ENCODE peak calls at places on chromosomes 4 and X, in five cellular contexts. G, B, M, V and J are unnamed samples.

GRCh38 chr4:41432889-41433288 is 105.1 kb upstream of the LIMCH1 start:
- DNase-seq in G (no peak), V (no peak), B (no peak), M (no peak), J (no peak)

GRCh38 chrX:151985955-151986354 is 11.5 kb upstream of the GABRE start:
- DNase-seq in B (peak; percentile 81), V (peak; percentile 74), G (no peak), M (no peak), J (no peak)

GRCh38 chr4:113635739-113636437 is 125.7 kb downstream of the CAMK2D start:
- DNase-seq in V (no peak), G (no peak), M (no peak), B (no peak), J (no peak)

GRCh38 chr4:17493629-17494028 is 18.3 kb downstream of the QDPR start:
- DNase-seq in V (peak; percentile 51), G (no peak), M (no peak), B (no peak), J (no peak)

GRCh38 chr4:8613421-8614364 is 21.1 kb downstream of the CPZ start:
- DNase-seq in M (no peak), V (no peak), B (no peak), G (no peak), J (no peak)

GRCh38 chrX:71532753-71533425 is at the start of gene OGT:
- DNase-seq in M (peak; percentile 80), B (peak; percentile 89), V (peak; percentile 98), G (peak; percentile 85), J (peak; percentile 79)

GRCh38 chr4:87493147-87493546 is 36.0 kb downstream of the SPARCL1 start:
- DNase-seq in M (no peak), B (no peak), G (no peak), V (no peak), J (no peak)

GRCh38 chrX:45001038-45001437 is 128.1 kb downstream of the KDM6A start:
- DNase-seq in B (no peak), G (no peak), M (no peak), V (no peak), J (no peak)

GRCh38 chrX:139475432-139475831 is 55.1 kb upstream of the F9 start:
- DNase-seq in M (no peak), G (no peak), V (no peak), B (no peak), J (no peak)

GRCh38 chrX:34873500-34874225 is 68.9 kb upstream of the FAM47B start:
- DNase-seq in M (no peak), B (no peak), V (no peak), G (no peak), J (no peak)

GRCh38 chr4:44629280-44629866 is 22.1 kb downstream of the YIPF7 start:
- DNase-seq in M (peak; percentile 49), V (peak; percentile 55), G (peak; percentile 15), B (peak; percentile 41), J (peak; percentile 12)

GRCh38 chrX:108516184-108516583 is 76.5 kb downstream of the COL4A5 start:
- DNase-seq in M (no peak), V (no peak), B (peak; percentile 89), G (no peak), J (no peak)

GRCh38 chr4:66017671-66018070 is 347.4 kb upstream of the EPHA5 start:
- DNase-seq in V (no peak), B (no peak), G (no peak), M (no peak), J (no peak)

GRCh38 chr4:21544410-21544809 is 404.2 kb downstream of the KCNIP4 start:
- DNase-seq in B (no peak), G (no peak), V (no peak), M (no peak), J (no peak)
- TF ChIP-seq KDM1A in B (no peak), G (no peak), V (no peak), M (no peak), J (no peak)

GRCh38 chr4:90238141-90238540 is 110.9 kb downstream of the CCSER1 start:
- DNase-seq in V (no peak), B (no peak), G (no peak), M (no peak), J (no peak)
- TF ChIP-seq KDM1A in V (no peak), B (no peak), G (no peak), M (no peak), J (no peak)

DNA sequence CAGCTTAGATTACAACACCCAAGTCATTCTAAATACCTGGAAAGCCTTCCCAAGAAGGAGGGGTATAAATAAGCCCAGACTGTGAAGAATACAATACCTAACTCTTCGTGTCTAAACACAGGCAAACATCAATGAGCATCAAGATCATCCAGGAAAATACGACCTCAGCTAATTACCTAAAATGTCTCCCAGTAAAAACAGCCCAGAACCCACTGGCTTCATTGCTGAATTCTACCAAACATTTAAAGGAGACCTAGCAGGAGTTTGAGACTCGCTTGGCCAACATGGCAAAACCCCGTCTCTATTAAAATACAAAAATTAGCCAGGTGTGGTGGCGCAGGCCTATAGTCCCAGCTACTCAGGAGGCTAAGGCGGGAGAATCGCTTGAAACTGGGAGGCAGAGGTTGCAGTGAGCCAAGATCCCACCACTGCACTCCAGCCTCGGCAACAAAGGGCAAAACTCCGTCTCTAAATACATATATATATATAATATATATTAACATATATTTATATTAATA is 19.1 kb upstream of the HSFX4 start:
- DNase-seq in G (no peak), M (no peak), V (no peak), B (no peak), J (no peak)
- TF ChIP-seq KDM1A in G (no peak), M (no peak), V (no peak), B (no peak), J (no peak)

GRCh38 chr4:24003926-24004325 is 114.1 kb upstream of the PPARGC1A start:
- DNase-seq in G (no peak), B (no peak), V (no peak), M (no peak), J (no peak)
- TF ChIP-seq KDM1A in G (no peak), B (no peak), V (no peak), M (no peak), J (no peak)

GRCh38 chr4:4558881-4559280 is 17.0 kb upstream of the STX18 start:
- DNase-seq in G (no peak), V (no peak), B (no peak), M (no peak), J (no peak)

GRCh38 chr4:4560136-4560535 is 18.3 kb upstream of the STX18 start:
- DNase-seq in V (no peak), G (no peak), B (no peak), M (no peak), J (no peak)

GRCh38 chr4:4569036-4569435 is 27.2 kb upstream of the STX18 start:
- DNase-seq in M (no peak), V (no peak), B (no peak), G (no peak), J (no peak)

GRCh38 chr4:4559596-4559995 is 17.7 kb upstream of the STX18 start:
- DNase-seq in G (no peak), V (no peak), M (no peak), B (no peak), J (no peak)

DNA sequence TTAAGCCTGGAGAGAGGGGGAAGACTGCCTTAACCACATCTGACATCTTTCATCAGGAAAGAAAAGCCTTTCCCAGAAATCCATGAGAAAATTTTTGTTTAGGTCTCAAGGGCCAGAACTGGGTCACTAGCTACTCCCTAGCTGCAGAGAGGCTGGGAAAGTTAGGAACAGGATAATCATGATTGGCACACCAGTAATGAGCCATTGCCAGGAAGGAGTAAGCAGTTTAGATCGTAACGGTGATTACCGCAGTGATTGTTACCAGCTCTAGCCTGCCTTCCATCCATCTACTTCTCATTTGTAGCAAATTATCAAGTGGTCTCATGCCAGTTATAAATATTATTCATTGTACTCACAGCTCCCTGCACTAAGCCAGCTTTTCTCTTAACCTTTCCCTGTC is 22.7 kb upstream of the STX18 start:
- DNase-seq in B (no peak), M (no peak), V (no peak), G (no peak), J (no peak)
- TF ChIP-seq KDM1A in B (no peak), M (no peak), V (no peak), G (no peak), J (no peak)

GRCh38 chr4:183327827-183328226 is 5.6 kb upstream of the CLDN24 start:
- DNase-seq in V (no peak), G (no peak), B (no peak), M (no peak), J (no peak)

GRCh38 chr4:183326853-183327252 is 4.6 kb upstream of the CLDN24 start:
- DNase-seq in G (no peak), M (no peak), B (peak; percentile 64), V (no peak), J (no peak)

GRCh38 chr4:183329954-183330742 is 7.9 kb upstream of the CLDN24 start:
- DNase-seq in G (no peak), V (no peak), M (peak; percentile 35), B (no peak), J (no peak)

GRCh38 chr4:183329244-183329643 is 7.0 kb upstream of the CLDN24 start:
- DNase-seq in M (no peak), G (no peak), B (no peak), V (no peak), J (no peak)

DNA sequence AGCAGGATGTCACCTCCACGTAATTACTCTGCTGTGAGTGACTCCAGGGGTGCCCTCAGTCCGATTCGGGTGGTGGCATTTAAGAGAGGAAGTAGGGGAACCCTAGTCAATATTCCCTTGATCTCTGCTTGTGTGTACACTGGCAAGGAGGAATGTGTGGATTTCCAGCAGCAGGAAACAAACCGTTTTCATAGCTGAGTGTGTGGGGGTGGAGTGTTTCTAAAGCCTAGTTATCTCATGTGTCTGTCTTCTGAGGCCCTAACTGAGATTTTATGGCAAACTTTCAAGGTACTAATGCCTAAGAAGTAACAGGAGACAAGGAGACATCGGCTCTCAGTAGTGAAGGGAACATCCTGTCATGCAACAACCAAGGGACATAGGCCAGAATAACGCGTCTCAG is 6.6 kb upstream of the CLDN24 start:
- DNase-seq in B (peak; percentile 65), V (no peak), G (no peak), M (no peak), J (no peak)
- TF ChIP-seq KDM1A in B (no peak), V (no peak), G (no peak), M (no peak), J (no peak)

GRCh38 chr4:100929135-100929534 is 411.3 kb upstream of the EMCN start:
- DNase-seq in B (no peak), M (no peak), G (no peak), V (no peak), J (no peak)

GRCh38 chr4:100929753-100930152 is 411.9 kb upstream of the EMCN start:
- DNase-seq in B (no peak), V (no peak), M (no peak), G (no peak), J (no peak)

GRCh38 chr4:100935090-100935489 is 412.2 kb downstream of the PPP3CA start:
- DNase-seq in B (no peak), V (no peak), G (peak; percentile 8), M (no peak), J (no peak)

GRCh38 chr4:100936676-100937390 is 410.5 kb downstream of the PPP3CA start:
- DNase-seq in V (no peak), M (no peak), B (no peak), G (no peak), J (no peak)

DNA sequence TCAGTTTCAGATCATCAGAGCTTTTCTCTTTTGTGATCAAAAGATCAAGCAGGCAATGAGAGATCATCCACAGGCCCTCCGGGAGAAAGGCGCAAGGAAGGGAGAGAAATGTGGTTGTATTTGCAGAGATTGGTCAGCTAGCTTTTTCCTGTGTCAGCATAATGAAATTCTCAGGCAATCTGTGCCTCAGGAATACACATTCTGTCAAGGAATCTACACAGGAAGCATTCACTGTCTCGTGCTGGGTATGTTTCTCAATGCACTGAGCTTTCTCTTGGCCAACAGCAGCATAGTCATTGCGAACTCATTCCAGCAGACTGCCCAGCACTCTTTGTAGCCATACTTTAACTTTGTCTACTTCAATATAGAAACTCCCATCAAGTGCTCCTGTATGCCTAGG is 413.7 kb downstream of the PPP3CA start:
- DNase-seq in B (no peak), M (no peak), V (no peak), G (no peak), J (no peak)
- TF ChIP-seq KDM1A in B (no peak), M (no peak), V (no peak), G (no peak), J (no peak)